ENCODE peak calls at places on chromosomes 6 and 20, in four cellular contexts. O is mesenchymal stem cell, X is colonic mucosa, K is IMR-90. Q is an unnamed sample.

GRCh38 chr6:4398806-4399205 is 263.4 kb upstream of the ECI2 start:
- DNase-seq in X (no peak), O (no peak), K (peak), Q (no peak)

GRCh38 chr20:49398401-49399144 is 83.9 kb downstream of the KCNB1 start:
- DNase-seq in K (no peak), X (no peak), O (no peak), Q (no peak)

GRCh38 chr20:47679462-47679861 is 105.8 kb downstream of the SULF2 start:
- DNase-seq in O (no peak), K (no peak), X (no peak), Q (no peak)

GRCh38 chr6:131660195-131660594 is 23.1 kb downstream of the ENPP3 start:
- DNase-seq in X (no peak), O (peak), K (peak), Q (no peak)

GRCh38 chr20:16528078-16528477 is 45.2 kb downstream of the KIF16B start:
- DNase-seq in X (peak), O (peak), K (peak), Q (no peak)

GRCh38 chr6:26250806-26251075 is 114.3 kb upstream of the BTN3A2 start:
- DNase-seq in K (peak), O (no peak), X (peak), Q (no peak)

GRCh38 chr6:118899948-118900347 is 6.0 kb downstream of the ASF1A start:
- DNase-seq in O (no peak), K (no peak), X (no peak), Q (no peak)

GRCh38 chr20:59822291-59823029 is 111.0 kb downstream of the SYCP2 start:
- DNase-seq in X (peak), O (no peak), K (no peak), Q (no peak)

GRCh38 chr20:49278817-49279676 is 1.2 kb upstream of the ZNFX1 start:
- DNase-seq in O (peak), X (peak), K (no peak), Q (no peak)

GRCh38 chr6:151209071-151209831 is 30.5 kb upstream of the AKAP12 start:
- DNase-seq in O (peak), K (peak), X (no peak), Q (no peak)

GRCh38 chr20:25399038-25399430 is 8.4 kb upstream of the ABHD12 start:
- DNase-seq in K (peak), X (peak), O (peak), Q (peak)

GRCh38 chr6:89999154-89999553 is 104.9 kb downstream of the GJA10 start:
- DNase-seq in O (no peak), K (peak), X (peak), Q (no peak)

GRCh38 chr6:127458817-127459216 is 372 bp downstream of the KIAA0408 start:
- DNase-seq in O (peak), X (no peak), K (peak), Q (no peak)
- H3K9ac ChIP-seq in O (peak), X (no peak), K (no peak), Q (no peak)

GRCh38 chr20:5189917-5190316 is 63.1 kb downstream of the CDS2 start:
- DNase-seq in K (no peak), X (no peak), O (no peak), Q (no peak)

GRCh38 chr20:5195655-5196054 is 68.8 kb downstream of the CDS2 start:
- DNase-seq in K (peak), O (peak), X (no peak), Q (no peak)

GRCh38 chr20:5191829-5192569 is 65.2 kb downstream of the CDS2 start:
- DNase-seq in K (peak), X (peak), O (peak), Q (no peak)

GRCh38 chr20:5190444-5190843 is 63.6 kb downstream of the CDS2 start:
- DNase-seq in X (no peak), O (no peak), K (no peak), Q (no peak)

DNA sequence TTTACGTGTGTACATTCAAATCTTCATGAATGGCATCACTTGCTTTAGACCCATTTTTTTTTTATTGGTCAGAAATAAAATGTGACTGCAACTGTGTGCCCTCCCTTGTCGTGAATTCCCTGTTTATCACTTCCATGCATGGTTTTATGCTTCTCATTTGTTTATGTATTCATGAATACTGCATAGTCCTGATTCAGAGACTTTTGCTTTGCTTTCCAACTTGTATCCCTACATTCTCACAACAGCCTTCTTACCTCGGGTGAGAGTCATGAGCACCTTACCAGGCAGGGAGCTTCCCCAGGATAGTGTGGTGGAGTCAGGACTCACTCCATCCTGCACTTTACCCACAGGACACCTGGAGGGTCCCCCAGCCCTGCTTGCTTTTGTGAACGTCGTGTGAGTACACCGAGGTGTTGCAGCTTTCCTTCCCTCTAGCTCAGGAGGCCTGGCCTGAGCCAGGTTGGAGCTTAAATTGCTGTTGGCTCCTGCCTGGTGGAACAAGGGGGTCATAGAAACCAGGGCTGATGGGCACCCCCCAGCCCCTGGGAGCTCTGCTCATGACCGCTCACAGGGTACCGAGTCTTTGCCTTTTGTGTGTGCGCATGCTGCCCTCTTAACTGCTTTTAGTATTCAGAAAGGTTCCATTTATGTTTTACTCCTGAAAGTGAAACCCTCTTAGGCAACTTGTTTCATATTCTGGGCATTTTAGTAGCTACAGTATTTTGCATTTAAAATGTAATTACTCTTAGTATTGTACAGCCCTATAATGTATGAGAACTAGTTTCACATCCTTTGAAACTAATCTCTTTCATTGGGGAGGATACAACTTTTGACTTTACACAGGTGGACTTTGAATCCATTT is 66.0 kb downstream of the CDS2 start:
- DNase-seq in X (no peak), K (no peak), O (no peak), Q (no peak)
- H3K4me3 ChIP-seq in X (no peak), K (no peak), O (no peak), Q (no peak)

GRCh38 chr20:38471245-38471644 is 1.4 kb upstream of the RALGAPB start:
- DNase-seq in X (no peak), K (no peak), O (no peak), Q (no peak)
- H3K9ac ChIP-seq in X (no peak), K (no peak), O (no peak), Q (no peak)

DNA sequence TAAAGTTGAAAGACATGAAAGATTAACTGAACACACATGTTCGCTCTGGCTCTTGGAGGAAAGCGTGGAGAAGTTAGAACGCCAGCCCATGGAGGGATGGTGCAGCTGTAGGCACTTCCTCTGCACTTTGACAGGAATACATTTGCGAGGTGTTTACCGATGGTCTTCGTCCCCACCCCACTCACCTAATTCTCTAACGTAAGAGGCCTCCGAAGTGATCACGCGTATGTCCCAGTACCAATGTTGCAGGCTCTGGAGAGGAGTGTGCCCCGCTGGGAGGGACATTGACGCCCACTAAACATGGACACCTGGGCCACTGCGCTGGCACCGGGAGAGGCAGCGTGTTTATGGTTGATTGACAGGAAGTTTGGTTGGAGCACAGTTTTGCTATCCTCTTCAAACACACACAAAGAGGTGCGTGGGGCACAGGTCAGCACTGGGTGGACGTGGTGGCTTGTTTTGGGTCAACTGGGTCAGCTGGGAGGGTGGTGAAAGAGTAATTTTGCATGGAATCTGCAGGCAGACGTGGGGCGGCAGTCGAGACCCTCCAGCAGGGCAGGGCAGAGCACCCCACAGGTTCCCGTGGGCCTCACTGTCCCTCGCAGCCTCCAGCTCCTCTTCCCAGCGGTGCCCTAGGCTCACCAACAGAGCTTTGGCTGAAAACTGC is 110.1 kb downstream of the DLL1 start:
- DNase-seq in X (peak), K (no peak), O (no peak), Q (no peak)
- H3K4me3 ChIP-seq in X (no peak), K (no peak), O (no peak), Q (no peak)

DNA sequence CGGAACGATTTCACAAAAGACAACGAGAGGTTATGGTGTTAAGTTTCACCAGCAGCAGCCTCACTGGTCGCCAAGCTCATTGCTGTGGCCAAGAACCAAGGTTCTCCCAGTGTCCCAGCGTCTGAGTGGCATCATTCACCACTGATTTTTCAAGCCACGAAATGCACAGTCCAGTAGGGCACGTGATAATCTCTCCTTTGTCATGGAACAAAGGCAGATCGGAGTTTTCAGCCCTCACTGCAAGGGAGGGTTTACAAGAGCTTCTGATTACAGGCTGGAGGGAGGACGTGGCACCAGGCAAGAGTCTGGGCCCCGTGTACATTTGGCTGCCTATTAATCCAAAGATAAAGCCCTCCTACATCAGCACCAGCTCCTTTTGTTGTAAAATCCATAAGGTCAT is 2.0 kb downstream of the CD24 start:
- DNase-seq in O (peak), X (peak), K (no peak), Q (no peak)
- H3K9ac ChIP-seq in O (no peak), X (peak), K (no peak), Q (peak)

GRCh38 chr6:35725721-35726438 is 11.0 kb upstream of the ARMC12 start:
- DNase-seq in X (peak), K (no peak), O (peak), Q (no peak)

GRCh38 chr6:35729349-35729678 is 7.5 kb upstream of the ARMC12 start:
- DNase-seq in O (no peak), X (no peak), K (no peak), Q (no peak)

GRCh38 chr6:35728663-35729348 is 8.0 kb upstream of the ARMC12 start:
- DNase-seq in K (no peak), O (no peak), X (peak), Q (no peak)

GRCh38 chr6:35727935-35728662 is 8.7 kb upstream of the ARMC12 start:
- DNase-seq in O (peak), K (peak), X (peak), Q (no peak)

DNA sequence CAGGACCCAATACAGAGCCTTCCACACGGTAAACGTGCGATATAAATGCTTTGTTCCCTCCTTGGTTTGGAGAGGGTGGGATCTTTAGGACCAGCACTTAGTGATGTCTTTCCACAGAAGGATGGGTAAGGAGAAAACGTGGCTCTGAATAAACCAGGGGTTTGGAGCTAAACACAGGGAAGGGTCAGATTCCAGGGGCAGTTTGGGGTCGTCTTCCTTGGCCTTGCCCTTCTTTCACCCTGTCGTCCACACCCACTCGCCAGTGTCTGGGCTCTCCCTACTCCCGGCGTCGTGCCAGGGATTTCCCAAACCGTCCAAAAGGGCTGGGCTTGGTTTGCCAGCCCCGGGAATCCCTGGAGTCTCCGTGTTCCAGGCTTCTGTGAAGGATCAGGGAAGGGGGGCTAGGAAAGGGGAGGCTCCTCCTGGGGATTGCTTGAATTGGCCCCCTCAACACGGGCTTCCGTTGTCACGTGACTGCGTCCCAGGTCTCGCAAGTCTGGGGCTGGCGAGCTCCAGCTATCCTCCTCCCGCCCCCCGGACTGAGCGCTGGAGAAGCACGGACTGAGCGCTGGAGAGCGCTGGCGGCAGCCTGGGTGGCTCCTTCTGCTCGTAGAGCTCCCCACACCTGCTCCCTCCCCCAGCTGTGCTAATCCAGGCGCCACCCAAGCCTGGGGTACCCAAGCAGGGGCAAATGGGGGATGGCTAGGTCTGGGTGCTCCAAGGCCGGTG is 9.5 kb upstream of the ARMC12 start:
- DNase-seq in K (peak), O (peak), X (peak), Q (no peak)
- H3K4me3 ChIP-seq in K (peak), O (peak), X (peak), Q (peak)